ENCODE peak calls at places on chromosome 19, in six cellular contexts. One of them, this sample, is unnamed.

GRCh38 chr19:1513492-1514294 is 874 bp upstream of the ADAMTSL5 start:
- DNase-seq in endothelial cell of umbilical vein: no peak
- DNase-seq in transverse colon: peak; percentile 69
- DNase-seq in spleen: peak; percentile 89
- DNase-seq in stomach: peak; percentile 53
- DNase-seq in K562: peak; percentile 88
- DNase-seq in this sample: peak; percentile 94

GRCh38 chr19:6062274-6062673 is 48.0 kb downstream of the RFX2 start:
- DNase-seq in stomach: peak; percentile 28
- DNase-seq in spleen: no peak
- DNase-seq in K562: peak; percentile 33
- DNase-seq in endothelial cell of umbilical vein: peak; percentile 99
- DNase-seq in transverse colon: peak; percentile 57
- DNase-seq in this sample: no peak

GRCh38 chr19:13036366-13036976 is 41.2 kb downstream of the NFIX start:
- DNase-seq in endothelial cell of umbilical vein: no peak
- DNase-seq in spleen: no peak
- DNase-seq in stomach: peak; percentile 66
- DNase-seq in transverse colon: peak; percentile 81
- DNase-seq in K562: peak; percentile 37
- DNase-seq in this sample: no peak

GRCh38 chr19:12790628-12791344 is 500 bp upstream of the JUNB start:
- DNase-seq in transverse colon: no peak
- DNase-seq in spleen: no peak
- DNase-seq in stomach: no peak
- DNase-seq in endothelial cell of umbilical vein: no peak
- DNase-seq in K562: peak; percentile 25
- DNase-seq in this sample: no peak

GRCh38 chr19:10712041-10712440 is 5.8 kb upstream of the DNM2 start:
- DNase-seq in transverse colon: peak; percentile 44
- DNase-seq in K562: no peak
- DNase-seq in spleen: no peak
- DNase-seq in stomach: no peak
- DNase-seq in endothelial cell of umbilical vein: no peak
- DNase-seq in this sample: no peak

GRCh38 chr19:23101241-23101640 is 15.6 kb upstream of the ZNF730 start:
- DNase-seq in K562: no peak
- DNase-seq in stomach: no peak
- DNase-seq in endothelial cell of umbilical vein: no peak
- DNase-seq in transverse colon: no peak
- DNase-seq in spleen: no peak
- DNase-seq in this sample: no peak

GRCh38 chr19:55481148-55482127 is 3.5 kb upstream of the NAT14 start:
- DNase-seq in stomach: no peak
- DNase-seq in endothelial cell of umbilical vein: no peak
- DNase-seq in transverse colon: no peak
- DNase-seq in K562: no peak
- DNase-seq in spleen: no peak
- DNase-seq in this sample: peak; percentile 83

GRCh38 chr19:46056536-46056935 is 15.7 kb upstream of the IGFL4 start:
- DNase-seq in transverse colon: no peak
- DNase-seq in endothelial cell of umbilical vein: no peak
- DNase-seq in spleen: no peak
- DNase-seq in K562: no peak
- DNase-seq in stomach: no peak
- DNase-seq in this sample: no peak

GRCh38 chr19:17616961-17617806 is 61.7 kb downstream of the COLGALT1 start:
- DNase-seq in endothelial cell of umbilical vein: no peak
- DNase-seq in spleen: no peak
- DNase-seq in transverse colon: no peak
- DNase-seq in stomach: no peak
- DNase-seq in K562: peak; percentile 94
- DNase-seq in this sample: no peak

GRCh38 chr19:18253716-18254115 is 20.5 kb downstream of the IQCN start:
- DNase-seq in endothelial cell of umbilical vein: no peak
- DNase-seq in stomach: peak; percentile 49
- DNase-seq in spleen: no peak
- DNase-seq in transverse colon: peak; percentile 79
- DNase-seq in K562: no peak
- DNase-seq in this sample: peak; percentile 61

GRCh38 chr19:12580180-12580694 is 29.0 kb upstream of the ZNF564 start:
- DNase-seq in spleen: no peak
- DNase-seq in stomach: no peak
- DNase-seq in endothelial cell of umbilical vein: no peak
- DNase-seq in K562: no peak
- DNase-seq in transverse colon: no peak
- DNase-seq in this sample: no peak

GRCh38 chr19:5718032-5718578 is 1.8 kb downstream of the LONP1 start:
- DNase-seq in K562: peak; percentile 46
- DNase-seq in transverse colon: no peak
- DNase-seq in stomach: no peak
- DNase-seq in endothelial cell of umbilical vein: no peak
- DNase-seq in spleen: no peak
- DNase-seq in this sample: no peak

GRCh38 chr19:16676101-16676798 is 15.3 kb downstream of the TMEM38A start:
- DNase-seq in transverse colon: no peak
- DNase-seq in stomach: peak; percentile 49
- DNase-seq in spleen: no peak
- DNase-seq in K562: no peak
- DNase-seq in endothelial cell of umbilical vein: no peak
- DNase-seq in this sample: no peak

GRCh38 chr19:46494115-46494935 is 1.3 kb downstream of the PNMA8B start:
- DNase-seq in endothelial cell of umbilical vein: no peak
- DNase-seq in spleen: no peak
- DNase-seq in stomach: no peak
- DNase-seq in K562: no peak
- DNase-seq in transverse colon: no peak
- DNase-seq in this sample: no peak

GRCh38 chr19:17686027-17686511 is 2.1 kb downstream of the UNC13A start:
- DNase-seq in spleen: no peak
- DNase-seq in stomach: no peak
- DNase-seq in transverse colon: no peak
- DNase-seq in K562: peak; percentile 46
- DNase-seq in endothelial cell of umbilical vein: no peak
- DNase-seq in this sample: no peak

GRCh38 chr19:334296-335071 is 10.1 kb downstream of the MIER2 start:
- DNase-seq in endothelial cell of umbilical vein: no peak
- DNase-seq in stomach: no peak
- DNase-seq in transverse colon: no peak
- DNase-seq in K562: no peak
- DNase-seq in spleen: no peak
- DNase-seq in this sample: no peak

GRCh38 chr19:30049844-30050667 is 108.0 kb downstream of the URI1 start:
- DNase-seq in K562: no peak
- DNase-seq in transverse colon: no peak
- DNase-seq in endothelial cell of umbilical vein: no peak
- DNase-seq in stomach: no peak
- DNase-seq in spleen: no peak
- DNase-seq in this sample: no peak

GRCh38 chr19:19489804-19490204 is 25.5 kb downstream of the TSSK6 start:
- DNase-seq in spleen: no peak
- DNase-seq in K562: no peak
- DNase-seq in endothelial cell of umbilical vein: peak; percentile 7
- DNase-seq in transverse colon: no peak
- DNase-seq in stomach: peak; percentile 34
- DNase-seq in this sample: no peak

GRCh38 chr19:2059422-2060201 is 8.6 kb upstream of the MKNK2 start:
- DNase-seq in transverse colon: peak; percentile 91
- DNase-seq in endothelial cell of umbilical vein: no peak
- DNase-seq in stomach: peak; percentile 92
- DNase-seq in K562: peak; percentile 89
- DNase-seq in spleen: peak; percentile 85
- DNase-seq in this sample: peak; percentile 94

GRCh38 chr19:6674868-6675305 is 4.9 kb upstream of the TNFSF14 start:
- DNase-seq in K562: peak; percentile 90
- DNase-seq in transverse colon: peak; percentile 67
- DNase-seq in stomach: peak; percentile 59
- DNase-seq in spleen: peak; percentile 93
- DNase-seq in endothelial cell of umbilical vein: peak; percentile 56
- DNase-seq in this sample: peak; percentile 84

GRCh38 chr19:11261902-11262839 is at the start of gene DOCK6:
- DNase-seq in transverse colon: peak; percentile 69
- DNase-seq in K562: peak; percentile 51
- DNase-seq in endothelial cell of umbilical vein: no peak
- DNase-seq in stomach: peak; percentile 58
- DNase-seq in spleen: peak; percentile 80
- DNase-seq in this sample: peak; percentile 92

GRCh38 chr19:916645-917322 is 349 bp upstream of the KISS1R start:
- DNase-seq in stomach: no peak
- DNase-seq in K562: peak; percentile 94
- DNase-seq in endothelial cell of umbilical vein: no peak
- DNase-seq in transverse colon: no peak
- DNase-seq in spleen: peak; percentile 80
- DNase-seq in this sample: no peak

GRCh38 chr19:50768289-50768688 is 2.0 kb upstream of the GPR32 start:
- DNase-seq in transverse colon: no peak
- DNase-seq in endothelial cell of umbilical vein: no peak
- DNase-seq in K562: no peak
- DNase-seq in stomach: no peak
- DNase-seq in spleen: no peak
- DNase-seq in this sample: no peak

GRCh38 chr19:2507109-2507508 is 31.2 kb downstream of the GADD45B start:
- DNase-seq in K562: peak; percentile 45
- DNase-seq in stomach: peak; percentile 65
- DNase-seq in transverse colon: peak; percentile 61
- DNase-seq in endothelial cell of umbilical vein: peak; percentile 93
- DNase-seq in spleen: no peak
- DNase-seq in this sample: no peak

GRCh38 chr19:17620696-17621095 is 65.2 kb downstream of the COLGALT1 start:
- DNase-seq in endothelial cell of umbilical vein: no peak
- DNase-seq in spleen: no peak
- DNase-seq in transverse colon: no peak
- DNase-seq in stomach: no peak
- DNase-seq in K562: no peak
- DNase-seq in this sample: no peak

GRCh38 chr19:45152504-45153338 is 8.1 kb downstream of the NKPD1 start:
- DNase-seq in K562: no peak
- DNase-seq in endothelial cell of umbilical vein: peak; percentile 48
- DNase-seq in transverse colon: peak; percentile 67
- DNase-seq in stomach: peak; percentile 58
- DNase-seq in spleen: peak; percentile 84
- DNase-seq in this sample: peak; percentile 37

GRCh38 chr19:35236638-35237400 is 8.3 kb upstream of the FAM187B start:
- DNase-seq in endothelial cell of umbilical vein: no peak
- DNase-seq in stomach: no peak
- DNase-seq in K562: no peak
- DNase-seq in spleen: no peak
- DNase-seq in transverse colon: peak; percentile 28
- DNase-seq in this sample: no peak

GRCh38 chr19:35241417-35241816 is 7.4 kb upstream of the LSR start:
- DNase-seq in spleen: no peak
- DNase-seq in K562: no peak
- DNase-seq in endothelial cell of umbilical vein: no peak
- DNase-seq in transverse colon: no peak
- DNase-seq in stomach: no peak
- DNase-seq in this sample: no peak

GRCh38 chr19:35240322-35240721 is 8.5 kb upstream of the LSR start:
- DNase-seq in K562: no peak
- DNase-seq in stomach: no peak
- DNase-seq in spleen: no peak
- DNase-seq in endothelial cell of umbilical vein: no peak
- DNase-seq in transverse colon: peak; percentile 11
- DNase-seq in this sample: no peak
- TF ChIP-seq POLR2AphosphoS5 in K562: no peak
- TF ChIP-seq POLR2AphosphoS5 in stomach: no peak
- TF ChIP-seq POLR2AphosphoS5 in spleen: no peak
- TF ChIP-seq POLR2AphosphoS5 in endothelial cell of umbilical vein: no peak
- TF ChIP-seq POLR2AphosphoS5 in transverse colon: no peak
- TF ChIP-seq POLR2AphosphoS5 in this sample: no peak

DNA sequence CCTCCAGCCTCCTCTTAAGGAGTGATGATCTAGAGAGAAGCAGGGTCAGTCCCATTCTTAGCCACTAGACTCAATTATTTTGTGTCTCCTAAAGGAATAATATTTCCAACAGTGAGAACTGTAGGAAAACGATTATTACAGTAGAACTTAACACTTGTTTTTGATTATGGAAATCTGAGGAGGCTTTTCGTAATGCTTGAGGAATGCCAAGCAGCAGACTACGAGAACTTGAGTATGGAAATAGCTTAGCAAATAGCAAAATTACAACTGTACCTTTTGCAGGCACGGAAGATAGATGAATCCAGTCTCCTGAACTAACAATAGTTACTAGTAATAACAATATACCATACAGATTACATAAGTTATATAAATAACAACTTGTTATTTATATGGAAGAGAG is 12.2 kb downstream of the BRD4 start:
- DNase-seq in K562: no peak
- DNase-seq in transverse colon: no peak
- DNase-seq in stomach: no peak
- DNase-seq in endothelial cell of umbilical vein: no peak
- DNase-seq in spleen: no peak
- DNase-seq in this sample: no peak
- H3K4me1 ChIP-seq in K562: peaks cover 20% of the 10 kb centered on the region
- H3K4me1 ChIP-seq in transverse colon: peaks cover 65% of the 10 kb centered on the region
- H3K4me1 ChIP-seq in stomach: peaks cover 100% of the 10 kb centered on the region
- H3K4me1 ChIP-seq in endothelial cell of umbilical vein: peaks cover 12% of the 10 kb centered on the region
- H3K4me1 ChIP-seq in spleen: peaks cover 97% of the 10 kb centered on the region
- H3K4me1 ChIP-seq in this sample: peaks cover 94% of the 10 kb centered on the region

GRCh38 chr19:33029746-33030303 is 34.9 kb downstream of the RHPN2 start:
- DNase-seq in transverse colon: no peak
- DNase-seq in spleen: no peak
- DNase-seq in endothelial cell of umbilical vein: no peak
- DNase-seq in stomach: no peak
- DNase-seq in K562: no peak
- DNase-seq in this sample: no peak

GRCh38 chr19:33035461-33035860 is 29.2 kb downstream of the RHPN2 start:
- DNase-seq in K562: no peak
- DNase-seq in transverse colon: no peak
- DNase-seq in endothelial cell of umbilical vein: no peak
- DNase-seq in spleen: no peak
- DNase-seq in stomach: no peak
- DNase-seq in this sample: no peak

GRCh38 chr19:33032218-33032781 is 32.4 kb downstream of the RHPN2 start:
- DNase-seq in K562: no peak
- DNase-seq in stomach: no peak
- DNase-seq in spleen: no peak
- DNase-seq in transverse colon: peak; percentile 70
- DNase-seq in endothelial cell of umbilical vein: no peak
- DNase-seq in this sample: no peak
- TF ChIP-seq POLR2AphosphoS5 in K562: no peak
- TF ChIP-seq POLR2AphosphoS5 in stomach: no peak
- TF ChIP-seq POLR2AphosphoS5 in spleen: no peak
- TF ChIP-seq POLR2AphosphoS5 in transverse colon: peak; percentile 55
- TF ChIP-seq POLR2AphosphoS5 in endothelial cell of umbilical vein: no peak
- TF ChIP-seq POLR2AphosphoS5 in this sample: no peak

DNA sequence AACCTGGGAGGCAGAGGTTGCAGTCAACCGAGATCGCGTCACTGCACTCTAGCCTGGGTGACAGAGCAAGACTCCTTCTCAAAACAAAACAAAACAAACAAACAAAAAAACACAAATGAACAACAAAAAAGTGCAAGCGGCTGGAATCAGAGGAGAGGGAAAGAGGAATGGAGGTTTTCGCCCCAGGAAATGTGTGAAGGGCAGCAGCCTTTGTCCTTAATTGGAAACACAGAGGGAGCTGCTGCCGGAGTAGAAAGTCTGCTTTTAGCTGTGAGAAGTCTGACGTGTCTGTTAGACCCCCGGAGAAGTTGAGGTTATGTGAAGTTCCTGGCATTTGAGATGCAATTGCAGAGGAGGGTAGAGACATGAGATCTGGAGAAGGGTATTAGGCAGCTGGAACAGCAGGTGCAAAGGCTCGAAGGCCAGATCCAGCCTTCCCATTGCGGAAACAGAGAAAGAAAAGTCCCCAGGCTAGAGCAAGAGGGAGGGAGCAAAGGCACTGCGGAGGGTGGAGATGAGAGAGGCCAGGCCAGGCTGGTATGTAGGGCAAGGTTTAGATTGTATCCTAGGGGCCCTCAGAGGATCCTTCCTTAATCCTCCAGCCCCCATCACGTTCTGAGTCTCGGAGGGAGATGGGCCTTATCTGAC is 475 bp downstream of the TMIGD2 start:
- DNase-seq in K562: no peak
- DNase-seq in endothelial cell of umbilical vein: no peak
- DNase-seq in stomach: no peak
- DNase-seq in spleen: no peak
- DNase-seq in transverse colon: no peak
- DNase-seq in this sample: no peak
- H3K4me1 ChIP-seq in K562: peaks cover 28% of the 10 kb centered on the region
- H3K4me1 ChIP-seq in endothelial cell of umbilical vein: no peaks in the 10 kb centered on the region
- H3K4me1 ChIP-seq in stomach: peaks cover 9% of the 10 kb centered on the region
- H3K4me1 ChIP-seq in spleen: no peaks in the 10 kb centered on the region
- H3K4me1 ChIP-seq in transverse colon: no peaks in the 10 kb centered on the region
- H3K4me1 ChIP-seq in this sample: no peaks in the 10 kb centered on the region

This sample was measured in upper lobe of left lung.